ENCODE peak calls at places on chromosome 14, in nine cellular contexts. O is CD8-positive, alpha-beta T cell; P is astrocyte; I is lung; J is CD8-positive, alpha-beta memory T cell; T is gastrocnemius medialis; W is fibroblast of lung; N is GM23248; G is pancreas. C is an unnamed sample.

GRCh38 chr14:57982161-57982560 is 116.3 kb upstream of the SLC35F4 start:
- DNase-seq in I (no peak), T (no peak), J (no peak), N (no peak), P (no peak), O (no peak), G (no peak), W (no peak), C (no peak)

GRCh38 chr14:30621354-30621953 is 665 bp upstream of the SCFD1 start:
- DNase-seq in O (no peak), J (no peak), W (peak; percentile 29), T (no peak), I (no peak), G (peak; percentile 18), N (peak; percentile 60), P (no peak), C (no peak)

GRCh38 chr14:59912443-59912842 is 7.5 kb upstream of the LRRC9 start:
- DNase-seq in T (no peak), I (no peak), N (no peak), G (no peak), W (no peak), J (no peak), P (no peak), O (no peak), C (no peak)

GRCh38 chr14:60805881-60806569 is 71.5 kb downstream of the MNAT1 start:
- DNase-seq in W (peak; percentile 73), I (no peak), G (no peak), N (peak; percentile 67), T (no peak), J (no peak), O (no peak), P (peak; percentile 67), C (no peak)

GRCh38 chr14:101243587-101244338 is 317.5 kb upstream of the DIO3 start:
- DNase-seq in J (no peak), G (no peak), W (no peak), T (no peak), P (no peak), O (no peak), N (no peak), I (no peak), C (no peak)

GRCh38 chr14:90302529-90303303 is 29.0 kb downstream of the NRDE2 start:
- DNase-seq in J (no peak), T (no peak), G (no peak), P (no peak), W (no peak), I (no peak), O (no peak), N (no peak), C (no peak)

GRCh38 chr14:89427426-89428162 is 10.6 kb upstream of the FOXN3 start:
- DNase-seq in G (no peak), I (no peak), W (no peak), J (no peak), T (no peak), O (no peak), N (no peak), P (no peak), C (no peak)

GRCh38 chr14:96648506-96649326 is 146.5 kb downstream of the PAPOLA start:
- DNase-seq in I (peak; percentile 23), J (no peak), G (no peak), P (no peak), N (no peak), T (no peak), O (no peak), W (no peak), C (no peak)

GRCh38 chr14:73477618-73478266 is 13.0 kb upstream of the RIOX1 start:
- DNase-seq in T (no peak), G (no peak), W (peak; percentile 72), N (peak; percentile 85), O (no peak), I (no peak), P (peak; percentile 74), J (no peak), C (no peak)

GRCh38 chr14:58533417-58533816 is 104.3 kb upstream of the DACT1 start:
- DNase-seq in P (peak; percentile 18), J (no peak), G (no peak), I (no peak), W (peak; percentile 33), N (peak; percentile 1), T (no peak), O (no peak), C (no peak)

GRCh38 chr14:23353433-23353780 is 720 bp upstream of the SLC22A17 start:
- DNase-seq in W (no peak), I (no peak), T (no peak), O (no peak), N (no peak), G (no peak), J (no peak), P (no peak), C (no peak)

GRCh38 chr14:23354990-23355389 is 2.3 kb upstream of the SLC22A17 start:
- DNase-seq in J (no peak), O (no peak), N (no peak), G (no peak), P (no peak), T (no peak), W (no peak), I (no peak), C (no peak)

GRCh38 chr14:23356036-23356435 is 3.3 kb upstream of the SLC22A17 start:
- DNase-seq in T (no peak), O (no peak), I (no peak), W (no peak), G (no peak), J (no peak), P (no peak), N (no peak), C (no peak)

GRCh38 chr14:23351681-23352505 is 794 bp downstream of the SLC22A17 start:
- DNase-seq in T (no peak), P (no peak), J (peak; percentile 6), G (no peak), N (peak; percentile 34), O (no peak), W (peak; percentile 12), I (no peak), C (no peak)

GRCh38 chr14:23352506-23353432 is at the start of gene SLC22A17:
- DNase-seq in I (peak; percentile 56), P (peak; percentile 84), T (no peak), N (peak; percentile 97), G (peak; percentile 61), W (peak; percentile 89), O (peak; percentile 31), J (peak; percentile 71), C (peak; percentile 71)
- H3K4me3 ChIP-seq in I (peak within 1 kb of the TSS; percentile 64), P (peak within 1 kb of the TSS; percentile 71), T (peak within 1 kb of the TSS; percentile 54), N (peak within 1 kb of the TSS; percentile 77), G (peak within 1 kb of the TSS; percentile 63), W (peak within 1 kb of the TSS; percentile 74), O (peak within 1 kb of the TSS; percentile 55), J (peak within 1 kb of the TSS; percentile 44), C (peak within 1 kb of the TSS; percentile 49)

GRCh38 chr14:70096866-70097265 is 91.9 kb downstream of the SLC8A3 start:
- DNase-seq in G (no peak), J (no peak), W (no peak), I (no peak), N (peak; percentile 45), T (no peak), O (no peak), P (no peak), C (peak; percentile 1)

GRCh38 chr14:70097576-70098256 is 91.0 kb downstream of the SLC8A3 start:
- DNase-seq in T (no peak), G (no peak), N (no peak), W (no peak), P (no peak), J (no peak), I (peak; percentile 45), O (no peak), C (no peak)

GRCh38 chr14:70093156-70093555 is 95.6 kb downstream of the SLC8A3 start:
- DNase-seq in N (no peak), I (no peak), W (no peak), J (no peak), T (no peak), P (no peak), O (no peak), G (no peak), C (no peak)

GRCh38 chr14:70094106-70094505 is 94.6 kb downstream of the SLC8A3 start:
- DNase-seq in I (no peak), O (no peak), P (no peak), T (no peak), N (no peak), J (no peak), W (no peak), G (no peak), C (no peak)

GRCh38 chr14:70094631-70095030 is 94.1 kb downstream of the SLC8A3 start:
- DNase-seq in I (no peak), J (no peak), O (no peak), T (no peak), P (no peak), N (no peak), W (no peak), G (no peak), C (no peak)
- H3K27me3 ChIP-seq in I (peaks cover 3% of the 10 kb centered on the region), J (peaks cover 4% of the 10 kb centered on the region), O (no peaks in the 10 kb centered on the region), T (no peaks in the 10 kb centered on the region), P (peaks cover 3% of the 10 kb centered on the region), N (peaks cover 3% of the 10 kb centered on the region), W (no peaks in the 10 kb centered on the region), G (no peaks in the 10 kb centered on the region), C (no peaks in the 10 kb centered on the region)

DNA sequence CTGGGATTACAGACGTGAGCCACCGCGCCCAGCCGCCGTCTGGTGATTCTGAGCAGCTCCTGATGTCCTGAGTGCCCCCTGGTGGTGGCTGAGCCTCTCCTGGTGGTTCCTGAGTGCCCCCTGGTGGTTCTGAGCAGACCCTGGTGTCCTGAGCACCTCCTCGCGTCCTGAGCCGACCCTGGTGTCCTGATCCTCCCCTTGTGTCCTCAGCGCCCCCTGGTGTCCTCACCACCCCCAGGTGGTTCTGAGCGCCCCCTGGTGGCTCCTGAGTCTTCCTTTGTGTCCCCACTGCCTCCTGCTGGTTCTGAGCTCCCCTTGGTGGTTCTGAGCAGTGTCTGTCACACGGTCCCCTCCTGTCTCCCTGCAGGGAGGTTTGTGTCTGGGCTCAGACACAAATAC is 1304.9 kb downstream of the TMEM121 start:
- DNase-seq in P (no peak), N (no peak), G (peak; percentile 22), W (no peak), O (peak; percentile 20), I (no peak), J (peak; percentile 41), T (no peak), C (no peak)
- H3K9me3 ChIP-seq in P (peaks cover 4% of the 10 kb centered on the region), N (no peaks in the 10 kb centered on the region), G (no peaks in the 10 kb centered on the region), W (no peaks in the 10 kb centered on the region), O (no peaks in the 10 kb centered on the region), I (peaks cover 3% of the 10 kb centered on the region), J (no peaks in the 10 kb centered on the region), T (no peaks in the 10 kb centered on the region), C (no peaks in the 10 kb centered on the region)

GRCh38 chr14:75279739-75280447 is 1.3 kb downstream of the FOS start:
- DNase-seq in T (no peak), N (peak; percentile 57), P (no peak), J (peak; percentile 28), O (no peak), W (peak; percentile 27), I (no peak), G (peak; percentile 64), C (no peak)

GRCh38 chr14:75280831-75281690 is 2.4 kb downstream of the FOS start:
- DNase-seq in J (peak; percentile 46), T (no peak), G (peak; percentile 51), O (no peak), I (no peak), P (no peak), N (peak; percentile 50), W (peak; percentile 13), C (no peak)

GRCh38 chr14:75279153-75279738 is 618 bp downstream of the FOS start:
- DNase-seq in W (peak; percentile 86), O (peak; percentile 44), I (no peak), G (peak; percentile 64), N (peak; percentile 83), T (peak; percentile 41), P (peak; percentile 76), J (peak; percentile 80), C (no peak)

GRCh38 chr14:75281691-75282000 is 3.0 kb downstream of the FOS start:
- DNase-seq in O (no peak), G (no peak), N (no peak), P (no peak), T (no peak), W (no peak), J (peak; percentile 25), I (no peak), C (no peak)

GRCh38 chr14:75280448-75280830 is 1.8 kb downstream of the FOS start:
- DNase-seq in N (peak; percentile 29), I (no peak), O (no peak), W (no peak), G (no peak), J (no peak), T (no peak), P (no peak), C (no peak)
- H3K4me3 ChIP-seq in N (peak overlapping the region; percentile 92), I (peak overlapping the region; percentile 91), O (no peak overlapping the region), W (peak overlapping the region; percentile 91), G (peak overlapping the region; percentile 99), J (no peak overlapping the region), T (peak overlapping the region; percentile 95), P (peak overlapping the region; percentile 86), C (no peak overlapping the region)

C was measured in MG63.